ENCODE peak calls at places on chromosomes 13 and 19, in four cellular contexts. One of them, this sample, is unnamed. For H3K9me2, the result is how much of the 10 kb centered on the place peaks cover.

GRCh38 chr13:110338441-110339101 is 31.5 kb downstream of the COL4A2 start:
- DNase-seq in GM23338: no peak
- DNase-seq in PC-3: no peak
- DNase-seq in OCI-LY7: no peak
- DNase-seq in this sample: no peak

GRCh38 chr13:98480915-98481510 is 95.9 kb downstream of the STK24 start:
- DNase-seq in GM23338: no peak
- DNase-seq in PC-3: no peak
- DNase-seq in OCI-LY7: peak
- DNase-seq in this sample: no peak

GRCh38 chr19:55368106-55368505 is 2.2 kb downstream of the IL11 start:
- DNase-seq in GM23338: no peak
- DNase-seq in PC-3: no peak
- DNase-seq in OCI-LY7: no peak
- DNase-seq in this sample: no peak

GRCh38 chr13:113669231-113669870 is 2.3 kb downstream of the GRK1 start:
- DNase-seq in GM23338: no peak
- DNase-seq in PC-3: no peak
- DNase-seq in OCI-LY7: no peak
- DNase-seq in this sample: no peak

GRCh38 chr19:2223959-2224358 is 12.2 kb downstream of the PLEKHJ1 start:
- DNase-seq in GM23338: no peak
- DNase-seq in PC-3: no peak
- DNase-seq in OCI-LY7: peak
- DNase-seq in this sample: no peak

GRCh38 chr19:5795382-5795919 is 4.5 kb upstream of the DUS3L start:
- DNase-seq in GM23338: no peak
- DNase-seq in PC-3: no peak
- DNase-seq in OCI-LY7: no peak
- DNase-seq in this sample: no peak

GRCh38 chr13:76955236-76955635 is 6.9 kb downstream of the ACOD1 start:
- DNase-seq in GM23338: no peak
- DNase-seq in PC-3: no peak
- DNase-seq in OCI-LY7: no peak
- DNase-seq in this sample: no peak

GRCh38 chr19:48149430-48149829 is 20.7 kb downstream of the LIG1 start:
- DNase-seq in GM23338: no peak
- DNase-seq in PC-3: no peak
- DNase-seq in OCI-LY7: no peak
- DNase-seq in this sample: no peak

GRCh38 chr13:100610399-100611347 is 22.1 kb upstream of the GGACT start:
- DNase-seq in GM23338: no peak
- DNase-seq in PC-3: no peak
- DNase-seq in OCI-LY7: peak
- DNase-seq in this sample: no peak

GRCh38 chr13:98419786-98420559 is 156.9 kb downstream of the STK24 start:
- DNase-seq in GM23338: no peak
- DNase-seq in PC-3: no peak
- DNase-seq in OCI-LY7: no peak
- DNase-seq in this sample: no peak

GRCh38 chr19:45352062-45352461 is 11.5 kb downstream of the KLC3 start:
- DNase-seq in GM23338: no peak
- DNase-seq in PC-3: no peak
- DNase-seq in OCI-LY7: no peak
- DNase-seq in this sample: no peak

GRCh38 chr13:30108913-30109237 is 198.5 kb downstream of the KATNAL1 start:
- DNase-seq in GM23338: no peak
- DNase-seq in PC-3: peak
- DNase-seq in OCI-LY7: no peak
- DNase-seq in this sample: no peak

GRCh38 chr19:11159598-11160001 is 4.0 kb upstream of the SPC24 start:
- DNase-seq in GM23338: no peak
- DNase-seq in PC-3: no peak
- DNase-seq in OCI-LY7: no peak
- DNase-seq in this sample: no peak

GRCh38 chr19:47514151-47514868 is 553 bp downstream of the NAPA start:
- DNase-seq in GM23338: no peak
- DNase-seq in PC-3: no peak
- DNase-seq in OCI-LY7: no peak
- DNase-seq in this sample: peak

GRCh38 chr19:1223018-1223855 is 14.6 kb downstream of the CBARP start:
- DNase-seq in GM23338: peak
- DNase-seq in PC-3: peak
- DNase-seq in OCI-LY7: peak
- DNase-seq in this sample: no peak

GRCh38 chr19:38079926-38080380 is 144.1 kb downstream of the DPF1 start:
- DNase-seq in GM23338: peak
- DNase-seq in PC-3: peak
- DNase-seq in OCI-LY7: peak
- DNase-seq in this sample: peak

GRCh38 chr19:11012507-11012906 is 51.7 kb downstream of the SMARCA4 start:
- DNase-seq in GM23338: no peak
- DNase-seq in PC-3: no peak
- DNase-seq in OCI-LY7: no peak
- DNase-seq in this sample: no peak

GRCh38 chr19:11931051-11931450 is 6.1 kb downstream of the ZNF700 start:
- DNase-seq in GM23338: no peak
- DNase-seq in PC-3: no peak
- DNase-seq in OCI-LY7: no peak
- DNase-seq in this sample: no peak

GRCh38 chr13:36848228-36848982 is 29.4 kb downstream of the RFXAP start:
- DNase-seq in GM23338: peak
- DNase-seq in PC-3: no peak
- DNase-seq in OCI-LY7: peak
- DNase-seq in this sample: no peak

GRCh38 chr13:24036115-24036514 is 124.4 kb upstream of the SPATA13 start:
- DNase-seq in GM23338: no peak
- DNase-seq in PC-3: no peak
- DNase-seq in OCI-LY7: no peak
- DNase-seq in this sample: no peak

GRCh38 chr13:22162889-22163288 is 492.0 kb downstream of the FGF9 start:
- DNase-seq in GM23338: no peak
- DNase-seq in PC-3: no peak
- DNase-seq in OCI-LY7: no peak
- DNase-seq in this sample: peak

GRCh38 chr19:22882797-22883196 is 50.7 kb downstream of the ZNF723 start:
- DNase-seq in GM23338: peak
- DNase-seq in PC-3: peak
- DNase-seq in OCI-LY7: peak
- DNase-seq in this sample: peak

GRCh38 chr19:45250216-45250831 is 747 bp upstream of the MARK4 start:
- DNase-seq in GM23338: peak
- DNase-seq in PC-3: no peak
- DNase-seq in OCI-LY7: no peak
- DNase-seq in this sample: peak

GRCh38 chr19:55255618-55256423 is 3.0 kb downstream of the PPP6R1 start:
- DNase-seq in GM23338: no peak
- DNase-seq in PC-3: peak
- DNase-seq in OCI-LY7: peak
- DNase-seq in this sample: peak

GRCh38 chr19:35708391-35708790 is 4.0 kb downstream of the ZBTB32 start:
- DNase-seq in GM23338: no peak
- DNase-seq in PC-3: peak
- DNase-seq in OCI-LY7: no peak
- DNase-seq in this sample: no peak

GRCh38 chr13:107642841-107643240 is 572.5 kb downstream of the LIG4 start:
- DNase-seq in GM23338: no peak
- DNase-seq in PC-3: no peak
- DNase-seq in OCI-LY7: no peak
- DNase-seq in this sample: no peak

GRCh38 chr19:48629297-48629598 is 7.9 kb downstream of the DBP start:
- DNase-seq in GM23338: no peak
- DNase-seq in PC-3: no peak
- DNase-seq in OCI-LY7: no peak
- DNase-seq in this sample: no peak

GRCh38 chr13:39760521-39760920 is 105.1 kb downstream of the COG6 start:
- DNase-seq in GM23338: no peak
- DNase-seq in PC-3: no peak
- DNase-seq in OCI-LY7: no peak
- DNase-seq in this sample: no peak

GRCh38 chr13:114142640-114143490 is 10.4 kb upstream of the RASA3 start:
- DNase-seq in GM23338: no peak
- DNase-seq in PC-3: no peak
- DNase-seq in OCI-LY7: peak
- DNase-seq in this sample: no peak

DNA sequence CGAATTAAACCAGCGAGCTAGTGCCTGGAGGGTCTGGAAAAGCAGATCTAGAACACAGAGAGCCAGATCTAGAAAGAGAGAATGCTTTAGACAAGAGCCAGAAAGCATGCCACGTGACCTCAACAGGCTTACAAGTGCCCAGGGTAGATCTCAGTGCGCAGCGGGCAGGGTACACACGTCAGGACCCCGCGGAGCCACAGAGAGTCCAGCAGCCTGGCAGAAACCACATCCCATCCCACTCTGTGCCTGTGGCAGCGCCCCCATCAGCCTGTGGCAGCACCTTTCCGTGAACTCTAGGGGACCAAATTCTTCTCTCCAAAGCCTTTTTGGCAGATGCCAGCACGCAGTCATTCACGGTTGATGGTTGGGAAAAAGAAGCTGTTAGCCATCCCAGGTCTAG is 5.9 kb downstream of the ARHGEF1 start:
- DNase-seq in GM23338: no peak
- DNase-seq in PC-3: no peak
- DNase-seq in OCI-LY7: no peak
- DNase-seq in this sample: no peak
- H3K4me2 ChIP-seq in GM23338: no peak
- H3K4me2 ChIP-seq in PC-3: no peak
- H3K4me2 ChIP-seq in OCI-LY7: peak
- H3K4me2 ChIP-seq in this sample: no peak

DNA sequence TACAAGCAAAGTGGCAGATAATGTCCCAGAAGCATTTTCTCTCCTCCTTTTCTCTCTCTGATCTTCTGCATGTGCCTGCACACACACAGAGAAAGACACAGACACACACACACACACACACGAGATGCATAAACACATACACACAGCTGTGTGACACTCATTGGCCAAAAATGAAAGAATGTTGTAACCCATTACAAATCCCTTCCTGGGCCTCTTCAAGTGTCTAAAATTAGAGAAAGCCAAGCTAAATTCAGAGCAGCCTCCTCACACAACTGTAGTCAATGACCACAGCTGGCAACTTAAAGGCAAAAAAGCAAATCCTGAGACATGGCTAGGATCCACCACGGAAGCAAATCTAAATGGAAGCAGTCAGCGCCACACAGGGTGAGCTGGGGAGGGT is 620.8 kb downstream of the EFNB2 start:
- DNase-seq in GM23338: no peak
- DNase-seq in PC-3: no peak
- DNase-seq in OCI-LY7: no peak
- DNase-seq in this sample: no peak
- H3K9me2 ChIP-seq in GM23338: under half
- H3K9me2 ChIP-seq in PC-3: under half
- H3K9me2 ChIP-seq in OCI-LY7: under half
- H3K9me2 ChIP-seq in this sample: under half

GRCh38 chr13:92461831-92462230 is 764.8 kb upstream of the GPC6 start:
- DNase-seq in GM23338: no peak
- DNase-seq in PC-3: no peak
- DNase-seq in OCI-LY7: no peak
- DNase-seq in this sample: no peak

GRCh38 chr13:92463134-92463533 is 763.5 kb upstream of the GPC6 start:
- DNase-seq in GM23338: no peak
- DNase-seq in PC-3: no peak
- DNase-seq in OCI-LY7: no peak
- DNase-seq in this sample: no peak

GRCh38 chr13:92460479-92460878 is 766.1 kb upstream of the GPC6 start:
- DNase-seq in GM23338: no peak
- DNase-seq in PC-3: no peak
- DNase-seq in OCI-LY7: no peak
- DNase-seq in this sample: no peak

GRCh38 chr13:92461402-92461801 is 765.2 kb upstream of the GPC6 start:
- DNase-seq in GM23338: no peak
- DNase-seq in PC-3: no peak
- DNase-seq in OCI-LY7: no peak
- DNase-seq in this sample: no peak
- TF ChIP-seq EZH2phosphoT487 in GM23338: no peak
- TF ChIP-seq EZH2phosphoT487 in PC-3: no peak
- TF ChIP-seq EZH2phosphoT487 in OCI-LY7: no peak
- TF ChIP-seq EZH2phosphoT487 in this sample: no peak

DNA sequence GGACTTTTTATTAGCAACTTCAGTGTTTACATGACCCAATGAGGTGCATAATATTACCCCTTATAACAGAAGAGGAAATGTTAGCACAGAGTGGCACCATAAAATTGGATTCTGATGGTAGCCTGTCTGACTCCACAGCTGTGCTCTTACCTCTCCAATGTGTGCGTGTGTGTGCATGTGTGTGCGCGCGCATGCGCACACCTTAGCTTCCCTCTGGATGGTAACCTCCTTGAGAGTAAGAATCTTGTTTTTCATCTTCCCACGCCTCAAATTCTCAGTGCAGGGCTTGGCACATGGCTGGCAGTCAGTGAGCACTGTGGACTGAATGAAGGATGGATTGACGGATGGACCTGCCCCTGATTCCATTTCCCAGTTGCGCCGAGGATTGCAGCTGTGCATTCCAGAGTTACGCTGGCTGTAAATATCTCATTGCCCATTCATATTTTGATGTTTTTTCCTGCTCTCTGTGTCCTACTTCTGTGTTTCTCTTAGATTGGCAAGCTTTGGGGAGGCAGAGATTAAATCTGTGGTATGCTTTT is 99.2 kb upstream of the WASF3 start:
- DNase-seq in GM23338: no peak
- DNase-seq in PC-3: no peak
- DNase-seq in OCI-LY7: no peak
- DNase-seq in this sample: no peak
- H3K4me2 ChIP-seq in GM23338: no peak
- H3K4me2 ChIP-seq in PC-3: no peak
- H3K4me2 ChIP-seq in OCI-LY7: no peak
- H3K4me2 ChIP-seq in this sample: no peak

GRCh38 chr19:39833464-39834286 is at the start of gene DYRK1B:
- DNase-seq in GM23338: peak
- DNase-seq in PC-3: peak
- DNase-seq in OCI-LY7: peak
- DNase-seq in this sample: peak
- H3K9me2 ChIP-seq in GM23338: under half
- H3K9me2 ChIP-seq in PC-3: under half
- H3K9me2 ChIP-seq in OCI-LY7: under half
- H3K9me2 ChIP-seq in this sample: under half

GRCh38 chr13:45925151-45925550 is 73.6 kb upstream of the SIAH3 start:
- DNase-seq in GM23338: peak
- DNase-seq in PC-3: peak
- DNase-seq in OCI-LY7: no peak
- DNase-seq in this sample: no peak
- TF ChIP-seq EZH2phosphoT487 in GM23338: no peak
- TF ChIP-seq EZH2phosphoT487 in PC-3: no peak
- TF ChIP-seq EZH2phosphoT487 in OCI-LY7: no peak
- TF ChIP-seq EZH2phosphoT487 in this sample: no peak

DNA sequence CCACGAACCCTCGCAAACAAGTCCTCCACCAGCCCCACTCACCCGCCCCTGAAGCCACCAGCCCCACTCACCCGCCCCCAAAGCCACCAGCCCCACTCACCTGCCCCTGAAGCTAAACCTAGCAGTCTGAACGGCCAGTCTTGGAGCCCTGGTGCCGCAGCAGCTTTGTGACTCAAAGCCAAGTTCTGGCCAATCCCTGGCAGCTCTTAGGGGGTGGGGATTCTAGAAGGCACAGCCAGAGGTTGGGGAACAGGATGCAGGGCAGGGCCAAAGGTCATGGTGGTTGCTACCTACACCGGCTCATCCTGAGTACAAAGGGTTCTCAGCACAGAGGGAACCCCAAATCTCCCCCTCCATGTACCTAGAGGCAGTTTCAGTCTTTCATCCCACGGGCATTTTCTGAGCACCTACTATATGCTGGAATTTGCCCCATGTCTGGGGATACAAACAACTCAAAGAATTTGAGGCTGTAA is at the start of gene IQCN:
- DNase-seq in GM23338: peak
- DNase-seq in PC-3: no peak
- DNase-seq in OCI-LY7: no peak
- DNase-seq in this sample: no peak
- H3K4me2 ChIP-seq in GM23338: no peak
- H3K4me2 ChIP-seq in PC-3: peak
- H3K4me2 ChIP-seq in OCI-LY7: no peak
- H3K4me2 ChIP-seq in this sample: no peak

This sample was measured in MM.1S.